ENCODE peak calls at places on chromosomes 13 and 19, in ten cellular contexts. One of them, this sample, is unnamed.

GRCh38 chr19:19185853-19186728 is 5.9 kb downstream of the BORCS8 start:
- DNase-seq in fibroblast of lung: peak
- DNase-seq in brain microvascular endothelial cell: no peak
- DNase-seq in astrocyte: peak
- DNase-seq in A549: peak
- DNase-seq in tibial nerve: no peak
- DNase-seq in fibroblast of pulmonary artery: peak
- DNase-seq in lower lobe of right lung: no peak
- DNase-seq in foreskin fibroblast: peak
- DNase-seq in testis: peak
- DNase-seq in this sample: peak

GRCh38 chr19:37930416-37930815 is 23.4 kb downstream of the SIPA1L3 start:
- DNase-seq in fibroblast of pulmonary artery: peak
- DNase-seq in testis: no peak
- DNase-seq in A549: no peak
- DNase-seq in astrocyte: peak
- DNase-seq in tibial nerve: no peak
- DNase-seq in foreskin fibroblast: no peak
- DNase-seq in brain microvascular endothelial cell: peak
- DNase-seq in lower lobe of right lung: peak
- DNase-seq in fibroblast of lung: no peak
- DNase-seq in this sample: no peak

GRCh38 chr19:47540748-47541147 is 25.9 kb upstream of the NAPA start:
- DNase-seq in fibroblast of lung: peak
- DNase-seq in fibroblast of pulmonary artery: peak
- DNase-seq in A549: peak
- DNase-seq in testis: no peak
- DNase-seq in foreskin fibroblast: peak
- DNase-seq in tibial nerve: no peak
- DNase-seq in lower lobe of right lung: no peak
- DNase-seq in astrocyte: peak
- DNase-seq in brain microvascular endothelial cell: peak
- DNase-seq in this sample: peak

GRCh38 chr19:38564981-38565685 is 52.6 kb downstream of the MAP4K1 start:
- DNase-seq in lower lobe of right lung: no peak
- DNase-seq in brain microvascular endothelial cell: no peak
- DNase-seq in astrocyte: no peak
- DNase-seq in fibroblast of pulmonary artery: no peak
- DNase-seq in A549: peak
- DNase-seq in fibroblast of lung: no peak
- DNase-seq in testis: no peak
- DNase-seq in foreskin fibroblast: no peak
- DNase-seq in tibial nerve: no peak
- DNase-seq in this sample: no peak

GRCh38 chr19:42554046-42554575 is 25.8 kb upstream of the CEACAM1 start:
- DNase-seq in lower lobe of right lung: no peak
- DNase-seq in astrocyte: no peak
- DNase-seq in foreskin fibroblast: no peak
- DNase-seq in fibroblast of lung: no peak
- DNase-seq in testis: no peak
- DNase-seq in tibial nerve: no peak
- DNase-seq in brain microvascular endothelial cell: no peak
- DNase-seq in A549: no peak
- DNase-seq in fibroblast of pulmonary artery: no peak
- DNase-seq in this sample: no peak

GRCh38 chr19:12858041-12858928 is 20.0 kb downstream of the MAST1 start:
- DNase-seq in testis: no peak
- DNase-seq in A549: no peak
- DNase-seq in brain microvascular endothelial cell: no peak
- DNase-seq in fibroblast of lung: no peak
- DNase-seq in tibial nerve: no peak
- DNase-seq in foreskin fibroblast: no peak
- DNase-seq in astrocyte: no peak
- DNase-seq in lower lobe of right lung: no peak
- DNase-seq in fibroblast of pulmonary artery: no peak
- DNase-seq in this sample: no peak

GRCh38 chr19:56245062-56245740 is 27.3 kb upstream of the EDDM13 start:
- DNase-seq in testis: no peak
- DNase-seq in astrocyte: peak
- DNase-seq in lower lobe of right lung: no peak
- DNase-seq in brain microvascular endothelial cell: no peak
- DNase-seq in A549: no peak
- DNase-seq in tibial nerve: no peak
- DNase-seq in fibroblast of pulmonary artery: no peak
- DNase-seq in foreskin fibroblast: peak
- DNase-seq in fibroblast of lung: no peak
- DNase-seq in this sample: no peak

GRCh38 chr19:33646306-33646705 is 24.6 kb downstream of the CHST8 start:
- DNase-seq in fibroblast of lung: no peak
- DNase-seq in A549: no peak
- DNase-seq in astrocyte: no peak
- DNase-seq in testis: no peak
- DNase-seq in tibial nerve: no peak
- DNase-seq in fibroblast of pulmonary artery: no peak
- DNase-seq in foreskin fibroblast: no peak
- DNase-seq in brain microvascular endothelial cell: no peak
- DNase-seq in lower lobe of right lung: no peak
- DNase-seq in this sample: no peak

GRCh38 chr13:109810761-109811510 is 24.6 kb upstream of the IRS2 start:
- DNase-seq in fibroblast of lung: no peak
- DNase-seq in foreskin fibroblast: no peak
- DNase-seq in tibial nerve: no peak
- DNase-seq in lower lobe of right lung: no peak
- DNase-seq in A549: no peak
- DNase-seq in testis: no peak
- DNase-seq in fibroblast of pulmonary artery: no peak
- DNase-seq in brain microvascular endothelial cell: no peak
- DNase-seq in astrocyte: no peak
- DNase-seq in this sample: no peak

GRCh38 chr19:38173324-38174041 is 50.5 kb downstream of the DPF1 start:
- DNase-seq in tibial nerve: no peak
- DNase-seq in A549: no peak
- DNase-seq in foreskin fibroblast: no peak
- DNase-seq in testis: no peak
- DNase-seq in lower lobe of right lung: no peak
- DNase-seq in fibroblast of pulmonary artery: peak
- DNase-seq in brain microvascular endothelial cell: no peak
- DNase-seq in astrocyte: peak
- DNase-seq in fibroblast of lung: peak
- DNase-seq in this sample: no peak

GRCh38 chr19:55273978-55274707 is 5.8 kb downstream of the HSPBP1 start:
- DNase-seq in fibroblast of lung: no peak
- DNase-seq in foreskin fibroblast: no peak
- DNase-seq in tibial nerve: no peak
- DNase-seq in A549: no peak
- DNase-seq in brain microvascular endothelial cell: no peak
- DNase-seq in astrocyte: no peak
- DNase-seq in lower lobe of right lung: no peak
- DNase-seq in testis: no peak
- DNase-seq in fibroblast of pulmonary artery: no peak
- DNase-seq in this sample: no peak

GRCh38 chr19:48230555-48231129 is 25.1 kb downstream of the CARD8 start:
- DNase-seq in lower lobe of right lung: no peak
- DNase-seq in astrocyte: no peak
- DNase-seq in testis: no peak
- DNase-seq in brain microvascular endothelial cell: no peak
- DNase-seq in fibroblast of lung: no peak
- DNase-seq in tibial nerve: no peak
- DNase-seq in A549: no peak
- DNase-seq in fibroblast of pulmonary artery: no peak
- DNase-seq in foreskin fibroblast: no peak
- DNase-seq in this sample: no peak

GRCh38 chr19:17777840-17778620 is 16.9 kb upstream of the B3GNT3 start:
- DNase-seq in foreskin fibroblast: peak
- DNase-seq in brain microvascular endothelial cell: peak
- DNase-seq in fibroblast of pulmonary artery: peak
- DNase-seq in A549: peak
- DNase-seq in tibial nerve: peak
- DNase-seq in fibroblast of lung: no peak
- DNase-seq in lower lobe of right lung: peak
- DNase-seq in astrocyte: no peak
- DNase-seq in testis: peak
- DNase-seq in this sample: peak

GRCh38 chr19:17457621-17458020 is 3.1 kb downstream of the NXNL1 start:
- DNase-seq in testis: no peak
- DNase-seq in lower lobe of right lung: no peak
- DNase-seq in foreskin fibroblast: no peak
- DNase-seq in brain microvascular endothelial cell: no peak
- DNase-seq in A549: no peak
- DNase-seq in fibroblast of lung: no peak
- DNase-seq in fibroblast of pulmonary artery: peak
- DNase-seq in tibial nerve: no peak
- DNase-seq in astrocyte: no peak
- DNase-seq in this sample: no peak

GRCh38 chr19:10068205-10068604 is 17.9 kb upstream of the SHFL start:
- DNase-seq in astrocyte: no peak
- DNase-seq in A549: no peak
- DNase-seq in fibroblast of pulmonary artery: no peak
- DNase-seq in tibial nerve: no peak
- DNase-seq in foreskin fibroblast: no peak
- DNase-seq in testis: no peak
- DNase-seq in lower lobe of right lung: no peak
- DNase-seq in brain microvascular endothelial cell: no peak
- DNase-seq in fibroblast of lung: no peak
- DNase-seq in this sample: no peak

GRCh38 chr13:97239943-97240788 is 18.0 kb downstream of the MBNL2 start:
- DNase-seq in lower lobe of right lung: no peak
- DNase-seq in testis: no peak
- DNase-seq in foreskin fibroblast: no peak
- DNase-seq in tibial nerve: no peak
- DNase-seq in A549: no peak
- DNase-seq in fibroblast of pulmonary artery: no peak
- DNase-seq in astrocyte: no peak
- DNase-seq in fibroblast of lung: no peak
- DNase-seq in brain microvascular endothelial cell: no peak
- DNase-seq in this sample: no peak
- TF ChIP-seq CTCF in lower lobe of right lung: no peak
- TF ChIP-seq CTCF in testis: no peak
- TF ChIP-seq CTCF in foreskin fibroblast: no peak
- TF ChIP-seq CTCF in tibial nerve: no peak
- TF ChIP-seq CTCF in A549: no peak
- TF ChIP-seq CTCF in fibroblast of pulmonary artery: no peak
- TF ChIP-seq CTCF in astrocyte: no peak
- TF ChIP-seq CTCF in fibroblast of lung: no peak
- TF ChIP-seq CTCF in brain microvascular endothelial cell: no peak
- TF ChIP-seq CTCF in this sample: no peak

GRCh38 chr19:44900328-44901244 is 5.0 kb upstream of the APOE start:
- DNase-seq in brain microvascular endothelial cell: no peak
- DNase-seq in astrocyte: no peak
- DNase-seq in tibial nerve: no peak
- DNase-seq in A549: no peak
- DNase-seq in lower lobe of right lung: no peak
- DNase-seq in fibroblast of lung: no peak
- DNase-seq in foreskin fibroblast: no peak
- DNase-seq in testis: no peak
- DNase-seq in fibroblast of pulmonary artery: no peak
- DNase-seq in this sample: no peak

GRCh38 chr19:44903602-44904425 is 1.8 kb upstream of the APOE start:
- DNase-seq in A549: peak
- DNase-seq in foreskin fibroblast: peak
- DNase-seq in lower lobe of right lung: peak
- DNase-seq in testis: peak
- DNase-seq in brain microvascular endothelial cell: peak
- DNase-seq in astrocyte: no peak
- DNase-seq in fibroblast of lung: peak
- DNase-seq in tibial nerve: peak
- DNase-seq in fibroblast of pulmonary artery: peak
- DNase-seq in this sample: peak

GRCh38 chr19:44905437-44906160 is at the start of gene APOE:
- DNase-seq in fibroblast of lung: peak
- DNase-seq in foreskin fibroblast: no peak
- DNase-seq in brain microvascular endothelial cell: no peak
- DNase-seq in tibial nerve: no peak
- DNase-seq in testis: peak
- DNase-seq in A549: no peak
- DNase-seq in lower lobe of right lung: no peak
- DNase-seq in fibroblast of pulmonary artery: peak
- DNase-seq in astrocyte: no peak
- DNase-seq in this sample: peak

GRCh38 chr19:44904426-44904994 is 1.1 kb upstream of the APOE start:
- DNase-seq in foreskin fibroblast: no peak
- DNase-seq in fibroblast of lung: no peak
- DNase-seq in testis: no peak
- DNase-seq in astrocyte: no peak
- DNase-seq in tibial nerve: no peak
- DNase-seq in lower lobe of right lung: no peak
- DNase-seq in fibroblast of pulmonary artery: no peak
- DNase-seq in brain microvascular endothelial cell: no peak
- DNase-seq in A549: peak
- DNase-seq in this sample: peak

DNA sequence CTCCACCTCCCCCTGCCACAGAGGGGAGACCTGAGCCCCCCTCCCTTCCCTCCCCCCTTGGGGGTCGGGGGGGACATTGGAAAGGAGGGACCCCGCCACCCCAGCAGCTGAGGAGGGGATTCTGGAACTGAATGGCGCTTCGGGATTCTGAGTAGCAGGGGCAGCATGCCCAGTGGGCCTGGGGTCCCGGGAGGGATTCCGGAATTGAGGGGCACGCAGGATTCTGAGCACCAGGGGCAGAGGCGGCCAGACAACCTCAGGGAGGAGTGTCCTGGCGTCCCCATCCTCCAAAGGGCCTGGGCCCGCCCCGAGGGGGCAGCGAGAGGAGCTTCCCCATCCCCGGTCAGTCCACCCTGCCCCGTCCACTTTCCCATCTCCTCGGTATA is 2.4 kb upstream of the APOE start:
- DNase-seq in A549: no peak
- DNase-seq in fibroblast of lung: no peak
- DNase-seq in foreskin fibroblast: no peak
- DNase-seq in lower lobe of right lung: no peak
- DNase-seq in tibial nerve: no peak
- DNase-seq in fibroblast of pulmonary artery: no peak
- DNase-seq in testis: no peak
- DNase-seq in astrocyte: no peak
- DNase-seq in brain microvascular endothelial cell: no peak
- DNase-seq in this sample: no peak
- H3K4me3 ChIP-seq in A549: no peak
- H3K4me3 ChIP-seq in fibroblast of lung: no peak
- H3K4me3 ChIP-seq in foreskin fibroblast: no peak
- H3K4me3 ChIP-seq in lower lobe of right lung: no peak
- H3K4me3 ChIP-seq in tibial nerve: no peak
- H3K4me3 ChIP-seq in fibroblast of pulmonary artery: no peak
- H3K4me3 ChIP-seq in testis: no peak
- H3K4me3 ChIP-seq in astrocyte: no peak
- H3K4me3 ChIP-seq in brain microvascular endothelial cell: no peak
- H3K4me3 ChIP-seq in this sample: no peak

GRCh38 chr13:22561581-22561980 is 619.2 kb upstream of the SGCG start:
- DNase-seq in A549: no peak
- DNase-seq in fibroblast of lung: no peak
- DNase-seq in tibial nerve: no peak
- DNase-seq in astrocyte: no peak
- DNase-seq in foreskin fibroblast: no peak
- DNase-seq in fibroblast of pulmonary artery: no peak
- DNase-seq in lower lobe of right lung: no peak
- DNase-seq in brain microvascular endothelial cell: no peak
- DNase-seq in testis: no peak
- DNase-seq in this sample: no peak
- TF ChIP-seq CTCF in A549: no peak
- TF ChIP-seq CTCF in fibroblast of lung: no peak
- TF ChIP-seq CTCF in tibial nerve: no peak
- TF ChIP-seq CTCF in astrocyte: no peak
- TF ChIP-seq CTCF in foreskin fibroblast: no peak
- TF ChIP-seq CTCF in fibroblast of pulmonary artery: no peak
- TF ChIP-seq CTCF in lower lobe of right lung: no peak
- TF ChIP-seq CTCF in brain microvascular endothelial cell: no peak
- TF ChIP-seq CTCF in testis: no peak
- TF ChIP-seq CTCF in this sample: no peak

GRCh38 chr13:48159436-48160225 is 64.7 kb upstream of the MED4 start:
- DNase-seq in brain microvascular endothelial cell: no peak
- DNase-seq in fibroblast of lung: no peak
- DNase-seq in lower lobe of right lung: no peak
- DNase-seq in foreskin fibroblast: no peak
- DNase-seq in fibroblast of pulmonary artery: no peak
- DNase-seq in testis: no peak
- DNase-seq in tibial nerve: no peak
- DNase-seq in A549: no peak
- DNase-seq in astrocyte: peak
- DNase-seq in this sample: no peak
- H3K4me3 ChIP-seq in brain microvascular endothelial cell: no peak
- H3K4me3 ChIP-seq in fibroblast of lung: no peak
- H3K4me3 ChIP-seq in lower lobe of right lung: no peak
- H3K4me3 ChIP-seq in foreskin fibroblast: no peak
- H3K4me3 ChIP-seq in fibroblast of pulmonary artery: no peak
- H3K4me3 ChIP-seq in testis: no peak
- H3K4me3 ChIP-seq in tibial nerve: no peak
- H3K4me3 ChIP-seq in A549: no peak
- H3K4me3 ChIP-seq in astrocyte: no peak
- H3K4me3 ChIP-seq in this sample: no peak